ENCODE peak calls at places on chromosome 11, in five cellular contexts. C, X, Y, S and N are unnamed samples.

GRCh38 chr11:47847892-47848635 is at the start of gene NUP160:
- DNase-seq in S (peak; percentile 77), C (peak; percentile 87), X (peak; percentile 62), Y (peak; percentile 29), N (peak; percentile 86)

GRCh38 chr11:113553235-113553634 is 78.0 kb upstream of the DRD2 start:
- DNase-seq in Y (peak; percentile 89), X (peak; percentile 45), C (peak; percentile 94), S (peak; percentile 95), N (peak; percentile 73)

GRCh38 chr11:113664069-113664980 is 41.8 kb downstream of the TMPRSS5 start:
- DNase-seq in S (no peak), X (no peak), Y (peak; percentile 58), C (peak; percentile 57), N (no peak)

GRCh38 chr11:78941226-78941851 is 366.7 kb upstream of the NARS2 start:
- DNase-seq in C (no peak), S (no peak), Y (no peak), X (no peak), N (no peak)

GRCh38 chr11:35486934-35487333 is 38.5 kb downstream of the PAMR1 start:
- DNase-seq in X (no peak), C (no peak), S (no peak), Y (no peak), N (no peak)

GRCh38 chr11:45665206-45665932 is at the start of gene CHST1:
- DNase-seq in C (no peak), X (no peak), Y (no peak), S (peak; percentile 40), N (peak; percentile 51)

GRCh38 chr11:95991101-95991500 is 67.2 kb upstream of the MTMR2 start:
- DNase-seq in C (no peak), S (no peak), Y (no peak), X (no peak), N (no peak)

GRCh38 chr11:116300252-116300651 is 472.5 kb downstream of the BUD13 start:
- DNase-seq in C (peak; percentile 19), Y (no peak), X (no peak), S (no peak), N (no peak)

GRCh38 chr11:59669611-59670009 is 773 bp upstream of the PATL1 start:
- DNase-seq in S (peak; percentile 73), X (no peak), Y (peak; percentile 49), C (peak; percentile 63), N (no peak)

GRCh38 chr11:115173136-115173535 is 331.1 kb downstream of the CADM1 start:
- DNase-seq in Y (no peak), C (no peak), X (no peak), S (no peak), N (no peak)

GRCh38 chr11:44348721-44349120 is 38.8 kb upstream of the ALX4 start:
- DNase-seq in S (no peak), Y (no peak), X (no peak), C (no peak), N (no peak)

GRCh38 chr11:86421976-86422770 is 47.5 kb downstream of the CCDC81 start:
- DNase-seq in X (no peak), S (no peak), Y (no peak), C (peak; percentile 70), N (no peak)

GRCh38 chr11:111777094-111778046 is 11.2 kb upstream of the PPP2R1B start:
- DNase-seq in S (peak; percentile 77), X (peak; percentile 56), Y (peak; percentile 82), C (peak; percentile 71), N (no peak)

GRCh38 chr11:130420478-130421198 is 7.8 kb downstream of the ADAMTS8 start:
- DNase-seq in X (no peak), C (no peak), Y (peak; percentile 82), S (no peak), N (no peak)

GRCh38 chr11:70912226-70912840 is 340.0 kb downstream of the SHANK2 start:
- DNase-seq in C (no peak), S (peak; percentile 20), Y (peak; percentile 75), X (no peak), N (no peak)

GRCh38 chr11:18172686-18173085 is at the start of gene MRGPRX4:
- DNase-seq in C (no peak), Y (no peak), S (no peak), X (no peak), N (no peak)

GRCh38 chr11:103031834-103032233 is 60.1 kb downstream of the DCUN1D5 start:
- DNase-seq in X (no peak), C (no peak), S (no peak), Y (peak; percentile 61), N (no peak)

GRCh38 chr11:65558785-65559509 is 788 bp upstream of the LTBP3 start:
- DNase-seq in S (no peak), X (no peak), Y (peak; percentile 33), C (no peak), N (no peak)

GRCh38 chr11:83454674-83455073 is 168.5 kb upstream of the CCDC90B start:
- DNase-seq in X (no peak), S (no peak), Y (no peak), C (no peak), N (no peak)

GRCh38 chr11:69293819-69294505 is at the start of gene MYEOV:
- DNase-seq in S (peak; percentile 32), C (peak; percentile 80), X (no peak), Y (no peak), N (peak; percentile 89)
- H3K4me1 ChIP-seq in S (peaks cover 22% of the 10 kb centered on the region), C (no peaks in the 10 kb centered on the region), X (peaks cover 14% of the 10 kb centered on the region), Y (peaks cover 22% of the 10 kb centered on the region), N (peaks cover 3% of the 10 kb centered on the region)

GRCh38 chr11:61696602-61697001 is 16.4 kb downstream of the DAGLA start:
- DNase-seq in Y (no peak), C (no peak), X (no peak), S (no peak), N (no peak)
- H2BK15ac ChIP-seq in Y (no peak overlapping the region), C (no peak overlapping the region), X (no peak overlapping the region), S (no peak overlapping the region), N (no peak overlapping the region)

GRCh38 chr11:134071766-134072403 is 3.0 kb downstream of the JAM3 start:
- DNase-seq in C (no peak), X (no peak), Y (peak; percentile 16), S (peak; percentile 12), N (no peak)
- H3K4me1 ChIP-seq in C (no peaks in the 10 kb centered on the region), X (peaks cover 8% of the 10 kb centered on the region), Y (peaks cover 2% of the 10 kb centered on the region), S (no peaks in the 10 kb centered on the region), N (no peaks in the 10 kb centered on the region)

DNA sequence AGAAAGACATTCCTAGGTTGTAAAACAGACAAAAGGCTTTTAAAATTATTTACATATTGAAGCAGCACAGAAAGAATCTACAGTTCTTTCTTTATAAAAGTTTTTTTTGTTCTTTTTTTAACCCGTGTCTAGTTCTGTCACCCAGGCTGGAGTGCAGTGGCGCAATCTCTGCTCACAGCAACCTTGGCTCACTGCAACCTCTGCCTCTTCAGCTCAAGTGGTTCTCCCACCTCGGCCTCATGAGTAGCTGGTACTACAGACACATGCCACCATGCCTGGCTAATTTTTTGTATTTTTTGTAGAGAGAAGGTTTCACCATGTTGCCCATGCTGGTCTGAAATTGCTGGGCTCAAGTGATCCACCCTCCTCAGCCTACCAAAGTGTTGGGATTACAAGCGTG is 3.8 kb upstream of the INCENP start:
- DNase-seq in X (no peak), S (no peak), Y (no peak), C (no peak), N (no peak)
- H2BK15ac ChIP-seq in X (no peak overlapping the region), S (no peak overlapping the region), Y (no peak overlapping the region), C (no peak overlapping the region), N (no peak overlapping the region)

GRCh38 chr11:10603721-10604297 is 35.3 kb upstream of the LYVE1 start:
- DNase-seq in S (no peak), Y (no peak), C (no peak), X (no peak), N (no peak)
- H3K4me1 ChIP-seq in S (peaks cover 19% of the 10 kb centered on the region), Y (peaks cover 43% of the 10 kb centered on the region), C (peaks cover 10% of the 10 kb centered on the region), X (peaks cover 5% of the 10 kb centered on the region), N (peaks cover 7% of the 10 kb centered on the region)

GRCh38 chr11:27701262-27702105 is 1.2 kb upstream of the BDNF start:
- DNase-seq in S (peak; percentile 82), X (no peak), Y (peak; percentile 89), C (no peak), N (no peak)
- H2BK15ac ChIP-seq in S (peak overlapping the region; percentile 90), X (no peak overlapping the region), Y (peak overlapping the region; percentile 79), C (no peak overlapping the region), N (no peak overlapping the region)

DNA sequence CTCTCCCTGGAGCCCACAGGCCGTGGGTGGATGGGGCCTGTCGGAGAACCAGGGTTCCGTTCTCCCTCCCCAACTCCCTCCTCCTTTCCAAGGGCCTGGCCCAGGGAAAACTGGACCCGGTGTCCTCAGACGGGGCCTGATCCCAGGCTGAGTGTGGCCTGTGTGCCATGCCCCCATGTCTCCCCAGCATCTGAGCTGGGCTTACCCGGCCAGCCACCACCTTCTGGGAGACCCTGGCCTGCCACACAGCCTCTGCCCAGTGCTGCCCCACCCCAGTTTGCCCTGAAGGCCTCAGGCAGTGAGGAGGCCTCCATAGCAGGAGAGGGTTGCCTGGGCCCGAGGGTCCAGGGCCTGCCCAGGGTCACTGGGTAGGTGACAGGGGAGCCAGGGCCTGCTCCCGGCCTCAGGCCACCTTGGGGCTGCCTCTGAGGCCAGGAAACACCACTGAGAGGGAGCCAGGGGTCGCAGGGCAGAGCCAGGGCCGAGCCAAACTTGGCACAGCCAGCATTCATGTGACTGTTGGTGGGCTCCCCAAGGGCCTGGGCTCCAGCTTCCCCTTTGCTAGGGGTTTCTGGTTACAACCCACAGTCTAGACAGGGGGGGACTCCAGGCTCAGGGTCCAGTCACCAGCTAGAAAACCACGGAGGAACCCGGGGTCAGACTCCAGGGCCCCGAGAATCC is 585 bp upstream of the IFITM10 start:
- DNase-seq in X (no peak), S (peak; percentile 30), C (no peak), Y (no peak), N (no peak)
- H3K4me1 ChIP-seq in X (peaks cover 14% of the 10 kb centered on the region), S (peaks cover 38% of the 10 kb centered on the region), C (no peaks in the 10 kb centered on the region), Y (peaks cover 8% of the 10 kb centered on the region), N (no peaks in the 10 kb centered on the region)

GRCh38 chr11:87459351-87459750 is 421.6 kb downstream of the TMEM135 start:
- DNase-seq in Y (no peak), C (no peak), S (no peak), X (no peak), N (no peak)
- H2BK15ac ChIP-seq in Y (no peak overlapping the region), C (no peak overlapping the region), S (no peak overlapping the region), X (no peak overlapping the region), N (no peak overlapping the region)

DNA sequence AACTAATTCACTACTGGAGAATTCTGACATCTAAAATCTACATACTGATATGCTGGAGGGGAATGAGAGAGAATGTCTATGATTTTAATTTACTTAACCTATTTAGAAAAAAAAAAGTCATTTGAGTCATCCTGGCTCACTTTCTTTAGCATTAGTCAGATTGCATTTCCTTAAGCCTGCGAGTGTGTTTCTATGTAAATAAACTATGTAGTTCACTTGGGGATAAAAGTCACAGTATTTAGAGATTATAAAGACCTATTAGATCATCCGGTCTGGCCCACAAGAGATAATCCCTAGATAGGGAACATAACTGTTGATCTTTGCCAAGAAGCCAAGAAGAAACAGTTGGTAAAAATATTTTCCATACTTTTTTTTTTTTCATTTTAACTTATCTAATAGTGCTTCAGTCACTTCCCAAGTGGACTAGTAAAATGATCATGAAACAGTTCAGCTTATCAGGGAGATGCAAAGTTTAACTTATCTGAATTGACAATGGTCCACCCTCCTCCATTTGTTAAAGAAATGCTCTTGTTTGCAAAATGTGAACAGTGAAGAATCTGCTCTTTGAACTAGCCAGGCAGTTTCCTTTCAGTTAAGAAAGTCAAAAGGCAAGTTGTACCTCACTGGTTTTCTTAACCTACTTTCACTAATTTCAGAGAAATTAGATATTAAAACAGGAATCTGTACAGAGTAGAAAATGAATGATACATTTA is 21.2 kb upstream of the BLID start:
- DNase-seq in C (peak; percentile 22), S (peak; percentile 93), X (no peak), Y (peak; percentile 96), N (no peak)
- H3K4me1 ChIP-seq in C (no peaks in the 10 kb centered on the region), S (peaks cover 4% of the 10 kb centered on the region), X (no peaks in the 10 kb centered on the region), Y (peaks cover 14% of the 10 kb centered on the region), N (no peaks in the 10 kb centered on the region)